ENCODE peak calls at places on chromosomes 1 and 21, in five cellular contexts. A is left lung, T is heart right ventricle, H is upper lobe of left lung, L is HepG2. C is an unnamed sample. For H3K4me1, the result is how much of the 10 kb centered on the place peaks cover.

GRCh38 chr21:42746593-42747266 is 93.3 kb downstream of the PDE9A start:
- ATAC-seq in H (peak), L (no peak), T (peak), A (peak), C (no peak)

GRCh38 chr1:183048087-183049085 is 25.2 kb downstream of the LAMC1 start:
- ATAC-seq in H (no peak), L (no peak), T (no peak), A (no peak), C (no peak)

GRCh38 chr1:24483441-24483840 is 19.2 kb upstream of the RCAN3 start:
- ATAC-seq in L (no peak), T (no peak), A (no peak), H (no peak), C (no peak)

GRCh38 chr1:94961582-94961981 is 34.7 kb upstream of the CNN3 start:
- ATAC-seq in L (peak), A (no peak), H (no peak), T (no peak), C (no peak)

GRCh38 chr21:37195078-37195477 is 72.1 kb downstream of the VPS26C start:
- ATAC-seq in T (no peak), H (no peak), A (no peak), L (no peak), C (no peak)

GRCh38 chr1:221809101-221810029 is 67.5 kb upstream of the DUSP10 start:
- ATAC-seq in T (no peak), L (no peak), A (peak), H (no peak), C (no peak)

GRCh38 chr1:54480201-54480848 is 67.7 kb upstream of the ACOT11 start:
- ATAC-seq in A (no peak), T (no peak), H (no peak), L (peak), C (no peak)

GRCh38 chr1:3857791-3858129 is 484 bp downstream of the DFFB start:
- ATAC-seq in H (peak), A (peak), L (peak), T (no peak), C (no peak)

GRCh38 chr1:46062651-46063319 is 69.6 kb downstream of the PIK3R3 start:
- ATAC-seq in A (no peak), L (no peak), H (no peak), T (no peak), C (no peak)

GRCh38 chr21:45836694-45837670 is 144.6 kb upstream of the COL6A1 start:
- ATAC-seq in A (no peak), T (no peak), H (no peak), L (no peak), C (no peak)

GRCh38 chr1:180116964-180117763 is 37.5 kb upstream of the QSOX1 start:
- ATAC-seq in L (peak), H (peak), T (peak), A (peak), C (peak)

GRCh38 chr1:151164732-151165280 is 896 bp downstream of the LYSMD1 start:
- ATAC-seq in L (peak), A (peak), H (no peak), T (no peak), C (peak)

GRCh38 chr1:201153474-201154388 is 543 bp downstream of the TMEM9 start:
- ATAC-seq in L (peak), H (peak), A (peak), T (peak), C (peak)

GRCh38 chr21:16305686-16306085 is 575.9 kb downstream of the USP25 start:
- ATAC-seq in T (no peak), H (no peak), A (no peak), L (no peak), C (no peak)

GRCh38 chr1:71986181-71986580 is 296.2 kb downstream of the NEGR1 start:
- ATAC-seq in A (no peak), T (peak), L (no peak), H (no peak), C (no peak)

GRCh38 chr1:180288232-180288818 is 58.3 kb downstream of the LHX4 start:
- ATAC-seq in H (no peak), L (no peak), T (no peak), A (peak), C (no peak)

GRCh38 chr1:115496904-115497527 is 144.8 kb upstream of the VANGL1 start:
- ATAC-seq in H (no peak), T (no peak), L (no peak), A (peak), C (no peak)

GRCh38 chr1:20248954-20249612 is 41.6 kb upstream of the VWA5B1 start:
- ATAC-seq in H (no peak), T (no peak), A (no peak), L (no peak), C (no peak)

GRCh38 chr1:63777286-63777685 is 3.5 kb downstream of the ROR1 start:
- ATAC-seq in T (no peak), L (no peak), A (no peak), H (no peak), C (no peak)

GRCh38 chr1:161193561-161194235 is 5.2 kb downstream of the ADAMTS4 start:
- ATAC-seq in A (no peak), T (no peak), L (peak), H (no peak), C (no peak)

GRCh38 chr1:214305164-214305751 is 24.3 kb downstream of the SMYD2 start:
- ATAC-seq in A (no peak), T (no peak), H (no peak), L (no peak), C (no peak)

GRCh38 chr1:15833842-15834405 is 13.6 kb upstream of the SPEN start:
- ATAC-seq in A (no peak), H (no peak), T (no peak), L (no peak), C (no peak)

GRCh38 chr1:169844941-169845608 is 48.6 kb downstream of the SCYL3 start:
- ATAC-seq in T (no peak), H (no peak), A (no peak), L (no peak), C (no peak)

GRCh38 chr1:246907472-246907871 is 24.3 kb downstream of the AHCTF1 start:
- ATAC-seq in A (peak), L (peak), T (no peak), H (peak), C (no peak)

GRCh38 chr1:32623775-32624174 is 26.6 kb downstream of the ZBTB8OS start:
- ATAC-seq in L (no peak), T (no peak), A (no peak), H (no peak), C (no peak)

GRCh38 chr1:182332256-182332655 is 59.3 kb downstream of the GLUL start:
- ATAC-seq in A (no peak), L (no peak), T (no peak), H (no peak), C (no peak)

GRCh38 chr1:213154056-213154677 is 103.1 kb downstream of the RPS6KC1 start:
- ATAC-seq in H (peak), T (no peak), A (peak), L (peak), C (no peak)

GRCh38 chr21:43815107-43815742 is 25.8 kb downstream of the RRP1 start:
- ATAC-seq in A (no peak), T (no peak), L (no peak), H (no peak), C (no peak)

GRCh38 chr1:10651793-10652192 is 144.7 kb downstream of the CASZ1 start:
- ATAC-seq in A (peak), H (peak), T (no peak), L (no peak), C (no peak)

GRCh38 chr1:233090706-233091494 is 140.5 kb downstream of the NTPCR start:
- ATAC-seq in T (no peak), H (peak), A (no peak), L (no peak), C (no peak)

GRCh38 chr1:2391034-2391384 is 345 bp downstream of the MORN1 start:
- ATAC-seq in A (peak), T (no peak), L (peak), H (peak), C (no peak)

GRCh38 chr1:75124510-75124909 is 9.7 kb upstream of the LHX8 start:
- ATAC-seq in A (peak), T (no peak), H (no peak), L (peak), C (no peak)

GRCh38 chr1:169809370-169810095 is 14.8 kb upstream of the METTL18 start:
- ATAC-seq in T (no peak), A (peak), L (peak), H (peak), C (no peak)

GRCh38 chr1:12275370-12275769 is 45.5 kb downstream of the VPS13D start:
- ATAC-seq in T (no peak), H (no peak), L (no peak), A (peak), C (no peak)

GRCh38 chr1:231853588-231854207 is 227.1 kb downstream of the DISC1 start:
- ATAC-seq in L (no peak), A (no peak), T (peak), H (no peak), C (no peak)

GRCh38 chr1:1274299-1274930 is 761 bp upstream of the UBE2J2 start:
- ATAC-seq in T (no peak), A (no peak), L (peak), H (no peak), C (no peak)

GRCh38 chr21:41593051-41593783 is 85.3 kb upstream of the TMPRSS2 start:
- ATAC-seq in L (no peak), H (peak), T (no peak), A (peak), C (no peak)

GRCh38 chr1:177934927-177935326 is 34.9 kb downstream of the SEC16B start:
- ATAC-seq in H (no peak), A (no peak), L (no peak), T (peak), C (no peak)

GRCh38 chr1:7863756-7864328 is 11.0 kb upstream of the UTS2 start:
- ATAC-seq in L (no peak), H (no peak), A (no peak), T (no peak), C (no peak)

DNA sequence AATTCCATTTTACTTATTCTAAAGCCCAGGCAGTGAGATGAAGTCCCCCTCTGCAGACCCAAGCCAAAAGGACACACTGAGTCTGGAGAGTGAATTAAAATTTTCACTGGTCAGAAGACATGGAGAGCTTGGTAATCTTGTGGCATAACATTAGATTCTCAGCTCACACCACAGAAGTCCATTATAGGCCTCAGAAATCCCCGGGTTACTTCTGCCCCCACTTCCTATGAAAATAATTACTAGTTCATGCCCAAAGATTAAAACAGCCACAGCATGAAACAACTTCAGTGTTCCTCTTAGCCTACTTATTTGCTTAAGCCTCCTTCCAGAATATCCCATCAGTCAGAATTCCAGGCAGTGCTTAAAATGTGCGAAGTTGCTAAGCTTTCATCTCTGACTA is 123.3 kb downstream of the ZC3H11B start:
- ATAC-seq in A (no peak), T (no peak), L (no peak), H (no peak), C (no peak)
- H3K4me1 ChIP-seq in A (under half), T (under half), L (under half), H (under half), C (under half)

GRCh38 chr1:234732260-234732659 is 122.3 kb upstream of the IRF2BP2 start:
- ATAC-seq in A (no peak), T (no peak), L (no peak), H (no peak), C (no peak)

GRCh38 chr1:234729566-234729965 is 119.6 kb upstream of the IRF2BP2 start:
- ATAC-seq in A (no peak), H (no peak), L (no peak), T (no peak), C (no peak)

GRCh38 chr1:234730110-234730509 is 120.1 kb upstream of the IRF2BP2 start:
- ATAC-seq in L (no peak), H (no peak), A (no peak), T (no peak), C (no peak)

GRCh38 chr1:234731371-234732085 is 121.5 kb upstream of the IRF2BP2 start:
- ATAC-seq in T (peak), H (peak), A (peak), L (no peak), C (peak)

GRCh38 chr1:234730542-234731370 is 120.8 kb upstream of the IRF2BP2 start:
- ATAC-seq in A (no peak), H (no peak), L (peak), T (no peak), C (no peak)
- TF ChIP-seq CTCF in A (no peak), H (no peak), L (no peak), T (no peak), C (no peak)

GRCh38 chr1:42930178-42931107 is 28.2 kb downstream of the SLC2A1 start:
- ATAC-seq in H (no peak), A (no peak), L (no peak), T (no peak), C (no peak)
- H3K4me3 ChIP-seq in H (no peak), A (no peak), L (no peak), T (no peak), C (no peak)

GRCh38 chr1:76291186-76291585 is 216.6 kb downstream of the ST6GALNAC3 start:
- ATAC-seq in A (no peak), L (no peak), H (no peak), T (no peak), C (no peak)

GRCh38 chr1:76291737-76292136 is 217.2 kb downstream of the ST6GALNAC3 start:
- ATAC-seq in H (no peak), A (no peak), T (no peak), L (no peak), C (no peak)

GRCh38 chr1:76292418-76293184 is 218.1 kb downstream of the ST6GALNAC3 start:
- ATAC-seq in L (no peak), H (no peak), T (no peak), A (no peak), C (no peak)

GRCh38 chr1:76294470-76295194 is 220.1 kb downstream of the ST6GALNAC3 start:
- ATAC-seq in A (no peak), T (no peak), H (no peak), L (no peak), C (no peak)

DNA sequence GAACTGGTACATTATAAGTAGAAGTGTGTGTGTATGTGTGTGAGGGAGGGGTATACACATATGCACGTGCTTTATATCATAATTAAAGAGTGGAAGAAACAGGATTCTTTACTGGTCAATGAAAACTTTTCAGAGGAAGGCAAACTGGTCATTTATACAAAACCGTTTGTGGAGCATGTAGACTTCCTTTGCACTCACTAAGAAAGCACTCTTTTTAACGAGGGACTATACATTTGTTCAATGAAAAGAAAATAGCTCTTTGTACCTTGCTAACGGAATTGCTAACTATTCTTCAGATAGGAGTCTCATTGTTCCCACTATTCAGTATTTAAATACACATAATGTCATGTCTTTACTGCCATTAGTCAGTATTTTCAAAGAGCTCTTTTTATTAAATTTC is 219.3 kb downstream of the ST6GALNAC3 start:
- ATAC-seq in A (no peak), T (no peak), H (no peak), L (no peak), C (no peak)
- H3K4me1 ChIP-seq in A (under half), T (under half), H (under half), L (under half), C (under half)

DNA sequence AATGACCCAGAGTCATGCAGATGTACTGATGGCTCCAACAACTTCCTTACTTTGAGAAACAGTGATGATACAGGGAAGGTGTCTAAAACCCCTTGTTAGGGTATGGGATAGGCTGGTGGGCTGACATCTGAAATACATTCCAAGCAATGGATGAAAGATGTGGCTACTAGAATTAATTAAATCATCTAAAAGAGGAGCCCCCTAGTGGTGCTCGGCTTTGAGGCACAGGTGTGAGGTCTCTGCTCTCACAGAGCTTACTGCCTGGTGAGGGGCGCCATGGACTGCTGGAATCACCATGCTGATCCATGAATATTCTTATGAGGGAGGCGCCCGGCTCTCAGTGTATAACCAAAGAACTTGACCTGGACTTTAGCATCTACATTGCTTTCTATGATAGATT is 48.5 kb downstream of the GNG4 start:
- ATAC-seq in L (peak), H (no peak), T (no peak), A (peak), C (no peak)
- TF ChIP-seq CTCF in L (peak), H (no peak), T (no peak), A (peak), C (no peak)